ENCODE peak calls at places on chromosomes 12 and 14, in seven cellular contexts. B is foreskin fibroblast, R is OCI-LY7, D is NB4, H is IMR-90, J is stomach, X is uterus. P is an unnamed sample.

GRCh38 chr12:113207621-113208040 is 13.6 kb upstream of the TPCN1 start:
- DNase-seq in B (no peak), H (no peak), J (no peak), D (peak), R (peak), X (no peak), P (no peak)

GRCh38 chr12:109739747-109740693 is 26.4 kb downstream of the FAM222A start:
- DNase-seq in R (peak), X (peak), J (peak), B (no peak), D (peak), H (no peak), P (peak)

GRCh38 chr12:103620395-103620794 is 33.3 kb downstream of the STAB2 start:
- DNase-seq in J (no peak), H (no peak), R (no peak), X (no peak), D (no peak), B (no peak), P (no peak)

GRCh38 chr14:52402812-52403526 is 88.9 kb downstream of the PTGER2 start:
- DNase-seq in D (no peak), B (peak), R (no peak), J (no peak), H (peak), X (no peak), P (no peak)

GRCh38 chr14:30621354-30621953 is 665 bp upstream of the SCFD1 start:
- DNase-seq in R (peak), J (no peak), B (no peak), D (peak), H (peak), X (no peak), P (peak)

GRCh38 chr12:44852483-44852882 is 23.6 kb downstream of the NELL2 start:
- DNase-seq in H (no peak), J (no peak), X (no peak), B (no peak), D (no peak), R (no peak), P (no peak)

GRCh38 chr14:105203057-105203494 is 22.0 kb upstream of the NUDT14 start:
- DNase-seq in J (peak), R (peak), X (peak), D (peak), H (peak), B (peak), P (peak)

GRCh38 chr12:49364989-49365388 is 2.3 kb upstream of the SPATS2 start:
- DNase-seq in D (peak), R (no peak), X (no peak), B (peak), J (no peak), H (peak), P (no peak)

GRCh38 chr12:56115329-56115728 is 1.1 kb upstream of the RPL41 start:
- DNase-seq in X (no peak), B (no peak), J (no peak), R (no peak), H (peak), D (no peak), P (no peak)

GRCh38 chr12:76085159-76085868 is 829 bp upstream of the NAP1L1 start:
- DNase-seq in B (no peak), J (no peak), X (no peak), D (peak), H (peak), R (peak), P (no peak)

GRCh38 chr12:48017496-48017895 is 13.2 kb upstream of the COL2A1 start:
- DNase-seq in X (no peak), R (no peak), J (no peak), H (no peak), D (no peak), B (no peak), P (no peak)

GRCh38 chr14:68094158-68094557 is 274.6 kb downstream of the RAD51B start:
- DNase-seq in B (no peak), X (no peak), R (no peak), J (no peak), D (no peak), H (no peak), P (no peak)

GRCh38 chr14:29028973-29029582 is 262.5 kb downstream of the FOXG1 start:
- DNase-seq in R (no peak), B (peak), H (peak), J (no peak), X (no peak), D (no peak), P (peak)

GRCh38 chr14:68216957-68217356 is 397.4 kb downstream of the RAD51B start:
- DNase-seq in H (no peak), R (no peak), X (no peak), D (no peak), J (no peak), B (no peak), P (no peak)

GRCh38 chr14:24262821-24263733 is at the start of gene TGM1:
- DNase-seq in H (no peak), R (no peak), D (no peak), X (no peak), B (no peak), J (no peak), P (peak)

GRCh38 chr12:53674977-53675700 is 744 bp downstream of the ATP5MC2 start:
- DNase-seq in B (no peak), H (no peak), D (no peak), J (no peak), R (peak), X (no peak), P (peak)

GRCh38 chr12:18429366-18429765 is 168.0 kb downstream of the PIK3C2G start:
- DNase-seq in R (no peak), D (no peak), J (no peak), H (no peak), B (peak), X (no peak), P (no peak)

GRCh38 chr12:53423597-53423996 is at the start of gene AMHR2:
- DNase-seq in J (no peak), B (no peak), D (no peak), R (no peak), H (no peak), X (no peak), P (no peak)

GRCh38 chr14:63267171-63267570 is 51.6 kb downstream of the GPHB5 start:
- DNase-seq in H (peak), D (no peak), J (no peak), R (no peak), B (no peak), X (no peak), P (no peak)

GRCh38 chr14:22928237-22929103 is 706 bp downstream of the PRMT5 start:
- DNase-seq in X (no peak), R (peak), D (peak), B (no peak), H (no peak), J (no peak), P (no peak)

GRCh38 chr14:22929104-22929847 is at the start of gene PRMT5:
- DNase-seq in R (peak), B (peak), J (peak), D (peak), H (peak), X (peak), P (peak)

GRCh38 chr14:22926316-22926715 is 2.9 kb downstream of the PRMT5 start:
- DNase-seq in R (peak), B (no peak), J (no peak), H (peak), X (no peak), D (no peak), P (no peak)

GRCh38 chr14:22925513-22925912 is 3.7 kb downstream of the PRMT5 start:
- DNase-seq in J (no peak), B (no peak), D (no peak), H (no peak), X (no peak), R (no peak), P (no peak)

GRCh38 chr14:22929848-22930364 is 730 bp upstream of the PRMT5 start:
- DNase-seq in J (no peak), H (no peak), D (no peak), B (no peak), X (no peak), R (no peak), P (no peak)
- H3K4me3 ChIP-seq in J (peak), H (peak), D (peak), B (peak), X (peak), R (peak), P (peak)

DNA sequence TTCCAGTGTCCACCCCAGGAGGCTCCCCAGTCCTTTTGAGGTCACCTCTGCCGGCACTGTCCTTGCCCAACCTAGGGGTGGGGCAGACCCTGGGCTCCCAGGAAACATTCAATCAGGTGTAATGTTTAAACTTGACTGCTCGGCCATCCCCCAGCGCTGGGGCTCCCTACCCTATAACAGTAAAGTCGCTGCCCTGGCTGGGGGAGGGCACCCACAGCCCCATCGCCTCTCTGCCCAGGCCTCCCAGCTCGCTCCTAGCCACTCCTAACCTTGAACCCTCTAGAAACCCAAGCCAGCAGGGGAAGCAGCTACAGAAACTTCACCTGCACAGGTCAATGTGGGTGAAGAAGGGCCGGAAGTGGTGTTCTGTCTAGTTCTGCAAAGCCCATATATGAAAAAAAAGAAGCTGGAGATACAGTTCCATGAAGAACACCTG is 1.3 kb downstream of the CLMN start:
- DNase-seq in H (no peak), R (peak), D (no peak), J (no peak), B (no peak), X (no peak), P (no peak)
- H3K4me3 ChIP-seq in H (no peak), R (peak), D (no peak), J (peak), B (no peak), X (peak), P (no peak)

GRCh38 chr12:79548525-79548924 is 142.2 kb downstream of the PAWR start:
- DNase-seq in R (no peak), X (no peak), B (no peak), H (no peak), D (no peak), J (no peak), P (no peak)

GRCh38 chr12:79547735-79548347 is 142.9 kb downstream of the PAWR start:
- DNase-seq in J (no peak), X (peak), D (peak), R (peak), B (peak), H (peak), P (peak)

GRCh38 chr12:79547044-79547734 is 143.6 kb downstream of the PAWR start:
- DNase-seq in D (no peak), J (no peak), H (peak), R (no peak), X (no peak), B (peak), P (peak)

GRCh38 chr12:79549531-79550271 is 141.1 kb downstream of the PAWR start:
- DNase-seq in H (peak), J (no peak), B (no peak), X (no peak), D (no peak), R (no peak), P (peak)

DNA sequence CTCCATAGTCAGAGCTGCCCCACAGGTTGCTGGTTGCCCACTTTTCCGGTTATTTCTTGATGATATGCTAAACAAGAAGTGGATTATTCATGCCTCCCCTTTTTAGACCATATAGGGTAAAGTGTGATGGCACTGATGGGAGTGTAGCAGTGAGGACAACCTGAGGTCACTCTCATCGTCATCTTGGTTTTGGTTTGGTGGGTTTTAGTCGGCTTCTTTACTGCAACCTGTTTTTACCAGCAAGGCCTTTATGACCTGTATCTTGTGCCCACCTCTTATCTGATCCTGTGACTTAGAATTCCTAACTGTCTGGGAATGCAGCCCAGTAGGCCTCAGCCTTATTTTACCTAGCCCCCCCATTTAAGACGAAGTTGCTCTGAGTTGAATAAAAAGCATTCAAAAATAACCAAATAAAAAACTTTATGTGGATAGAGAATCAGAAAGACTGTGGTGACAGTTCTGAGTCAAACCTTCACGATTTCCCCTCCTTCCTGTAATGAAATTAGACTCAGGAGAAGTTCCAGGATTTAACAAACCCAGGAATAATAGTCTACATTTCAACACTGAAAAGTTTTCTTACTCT is 144.2 kb downstream of the PAWR start:
- DNase-seq in H (no peak), B (no peak), D (no peak), J (no peak), R (no peak), X (no peak), P (no peak)
- H3K4me3 ChIP-seq in H (no peak), B (no peak), D (no peak), J (no peak), R (no peak), X (no peak), P (no peak)

GRCh38 chr14:49959822-49960408 is 67.0 kb downstream of the ARF6 start:
- DNase-seq in D (no peak), J (no peak), B (no peak), X (no peak), R (peak), H (no peak), P (no peak)
- H3K4me3 ChIP-seq in D (no peak), J (no peak), B (no peak), X (no peak), R (peak), H (no peak), P (no peak)

P was measured in Caco-2.